ENCODE peak calls at places on chromosomes 11 and 22, in nine cellular contexts. R is NCI-H1105; D is astrocyte of the spinal cord; G is ACHN; U is iris pigment epithelial cell; Y is stimulated activated CD4-positive, alpha-beta T cell treated with anti-CD3 and anti-CD28 coated beads, Interleukin-2, amount 100 ng/mL, for 48 hours; S is activated CD4-positive, alpha-beta T cell treated with anti-CD3 and anti-CD28 coated beads, Interleukin-2, amount 10 ng/mL, durations not matched to agents 7 days and 5 days; F is spleen; C is fibroblast of mammary gland. Q is an unnamed sample.

GRCh38 chr22:41910599-41911291 is 4.1 kb downstream of the SHISA8 start:
- DNase-seq in R (no peak), D (no peak), G (no peak), U (peak; percentile 32), Y (no peak), S (peak; percentile 26), F (no peak), C (peak; percentile 15), Q (no peak)

GRCh38 chr11:107957109-107957588 is 28.9 kb downstream of the RAB39A start:
- DNase-seq in R (no peak), D (no peak), G (no peak), U (peak; percentile 4), Y (no peak), S (no peak), F (no peak), C (peak; percentile 46), Q (no peak)

GRCh38 chr22:30422481-30423295 is 2.9 kb upstream of the MTFP1 start:
- DNase-seq in R (peak; percentile 5), D (peak; percentile 97), G (peak; percentile 89), U (peak; percentile 97), Y (peak; percentile 41), S (peak; percentile 12), F (no peak), C (peak; percentile 98), Q (peak; percentile 91)

GRCh38 chr11:102256251-102256650 is 61.0 kb upstream of the BIRC3 start:
- DNase-seq in R (no peak), D (peak; percentile 83), G (no peak), U (peak; percentile 91), Y (no peak), S (no peak), F (no peak), C (peak; percentile 81), Q (peak; percentile 46)

GRCh38 chr11:9280655-9281301 is 15.6 kb upstream of the DENND5A start:
- DNase-seq in R (peak; percentile 40), D (peak; percentile 88), G (peak; percentile 19), U (peak; percentile 91), Y (peak; percentile 46), S (peak; percentile 86), F (no peak), C (peak; percentile 54), Q (peak; percentile 64)

GRCh38 chr11:69744435-69744834 is 30.7 kb downstream of the FGF4 start:
- DNase-seq in R (no peak), D (peak; percentile 71), G (peak; percentile 44), U (peak; percentile 71), Y (no peak), S (no peak), F (no peak), C (peak; percentile 43), Q (peak; percentile 69)

GRCh38 chr11:73178092-73178539 is 36.0 kb upstream of the FCHSD2 start:
- DNase-seq in R (peak; percentile 57), D (peak; percentile 66), G (peak; percentile 62), U (peak; percentile 63), Y (peak; percentile 70), S (peak; percentile 87), F (peak; percentile 96), C (peak; percentile 77), Q (peak; percentile 89)

GRCh38 chr11:10658621-10659338 is 34.8 kb downstream of the IRAG1 start:
- DNase-seq in R (no peak), D (no peak), G (no peak), U (peak; percentile 58), Y (no peak), S (no peak), F (no peak), C (no peak), Q (no peak)

GRCh38 chr11:130531061-130531460 is 82.6 kb downstream of the ADAMTS15 start:
- DNase-seq in R (no peak), D (peak; percentile 75), G (peak; percentile 85), U (peak; percentile 55), Y (no peak), S (no peak), F (no peak), C (peak; percentile 12), Q (no peak)

GRCh38 chr22:23119492-23120414 is 22.0 kb downstream of the RSPH14 start:
- DNase-seq in R (no peak), D (no peak), G (no peak), U (no peak), Y (peak; percentile 50), S (peak; percentile 52), F (no peak), C (no peak), Q (no peak)

GRCh38 chr22:48368975-48369525 is 1458.6 kb downstream of the BRD1 start:
- DNase-seq in R (no peak), D (no peak), G (no peak), U (no peak), Y (no peak), S (no peak), F (no peak), C (no peak), Q (no peak)